ENCODE peak calls at places on chromosome 15, in seven cellular contexts. One of them, this sample, is unnamed.
A peak's percentile ranks its signal among the peaks of the same experiment; 100 is the strongest.

GRCh38 chr15:83709813-83710212 is 55.9 kb downstream of the ADAMTSL3 start:
- DNase-seq in PC-3: no peak
- DNase-seq in astrocyte of the spinal cord: no peak
- DNase-seq in heart left ventricle: no peak
- DNase-seq in uterus: no peak
- DNase-seq in foreskin fibroblast: no peak
- DNase-seq in GM12864: no peak
- DNase-seq in this sample: no peak

GRCh38 chr15:71761649-71762048 is 48.7 kb upstream of the NR2E3 start:
- DNase-seq in astrocyte of the spinal cord: peak; percentile 78
- DNase-seq in heart left ventricle: no peak
- DNase-seq in uterus: no peak
- DNase-seq in PC-3: peak; percentile 95
- DNase-seq in GM12864: no peak
- DNase-seq in foreskin fibroblast: peak; percentile 93
- DNase-seq in this sample: peak; percentile 79

GRCh38 chr15:69450968-69451695 is 1.5 kb upstream of the RPLP1 start:
- DNase-seq in GM12864: no peak
- DNase-seq in uterus: no peak
- DNase-seq in PC-3: peak; percentile 35
- DNase-seq in heart left ventricle: no peak
- DNase-seq in astrocyte of the spinal cord: no peak
- DNase-seq in foreskin fibroblast: no peak
- DNase-seq in this sample: no peak

GRCh38 chr15:43998607-43999006 is 171.8 kb downstream of the WDR76 start:
- DNase-seq in uterus: no peak
- DNase-seq in GM12864: no peak
- DNase-seq in astrocyte of the spinal cord: peak; percentile 56
- DNase-seq in foreskin fibroblast: peak; percentile 34
- DNase-seq in PC-3: no peak
- DNase-seq in heart left ventricle: no peak
- DNase-seq in this sample: peak; percentile 41

GRCh38 chr15:83697716-83698115 is 43.8 kb downstream of the ADAMTSL3 start:
- DNase-seq in PC-3: peak; percentile 66
- DNase-seq in foreskin fibroblast: no peak
- DNase-seq in astrocyte of the spinal cord: no peak
- DNase-seq in uterus: no peak
- DNase-seq in heart left ventricle: no peak
- DNase-seq in GM12864: no peak
- DNase-seq in this sample: no peak

GRCh38 chr15:99365232-99365631 is 114.0 kb downstream of the LRRC28 start:
- DNase-seq in foreskin fibroblast: no peak
- DNase-seq in GM12864: peak; percentile 59
- DNase-seq in heart left ventricle: no peak
- DNase-seq in uterus: no peak
- DNase-seq in astrocyte of the spinal cord: no peak
- DNase-seq in PC-3: no peak
- DNase-seq in this sample: no peak

GRCh38 chr15:101646652-101647051 is 5.5 kb downstream of the TM2D3 start:
- DNase-seq in astrocyte of the spinal cord: no peak
- DNase-seq in GM12864: no peak
- DNase-seq in foreskin fibroblast: no peak
- DNase-seq in heart left ventricle: no peak
- DNase-seq in uterus: no peak
- DNase-seq in PC-3: no peak
- DNase-seq in this sample: no peak

GRCh38 chr15:55638764-55639163 is 50.6 kb upstream of the PYGO1 start:
- DNase-seq in foreskin fibroblast: no peak
- DNase-seq in heart left ventricle: no peak
- DNase-seq in PC-3: no peak
- DNase-seq in GM12864: no peak
- DNase-seq in uterus: no peak
- DNase-seq in astrocyte of the spinal cord: no peak
- DNase-seq in this sample: no peak

GRCh38 chr15:81111018-81111417 is 23.1 kb upstream of the CFAP161 start:
- DNase-seq in astrocyte of the spinal cord: no peak
- DNase-seq in PC-3: no peak
- DNase-seq in foreskin fibroblast: no peak
- DNase-seq in GM12864: no peak
- DNase-seq in heart left ventricle: no peak
- DNase-seq in uterus: no peak
- DNase-seq in this sample: no peak

GRCh38 chr15:22887157-22887951 is 48.9 kb downstream of the NIPA2 start:
- DNase-seq in astrocyte of the spinal cord: peak; percentile 67
- DNase-seq in heart left ventricle: no peak
- DNase-seq in GM12864: no peak
- DNase-seq in PC-3: peak; percentile 93
- DNase-seq in uterus: no peak
- DNase-seq in foreskin fibroblast: peak; percentile 89
- DNase-seq in this sample: no peak

GRCh38 chr15:79453446-79453845 is 21.3 kb downstream of the MINAR1 start:
- DNase-seq in PC-3: no peak
- DNase-seq in heart left ventricle: no peak
- DNase-seq in GM12864: no peak
- DNase-seq in astrocyte of the spinal cord: no peak
- DNase-seq in uterus: no peak
- DNase-seq in foreskin fibroblast: no peak
- DNase-seq in this sample: no peak

GRCh38 chr15:28881170-28881569 is 4.6 kb upstream of the APBA2 start:
- DNase-seq in foreskin fibroblast: no peak
- DNase-seq in astrocyte of the spinal cord: peak; percentile 33
- DNase-seq in heart left ventricle: peak; percentile 10
- DNase-seq in PC-3: peak; percentile 26
- DNase-seq in GM12864: no peak
- DNase-seq in uterus: no peak
- DNase-seq in this sample: no peak
- TF ChIP-seq CTCF in foreskin fibroblast: no peak
- TF ChIP-seq CTCF in astrocyte of the spinal cord: peak; percentile 22
- TF ChIP-seq CTCF in heart left ventricle: no peak
- TF ChIP-seq CTCF in PC-3: peak; percentile 31
- TF ChIP-seq CTCF in GM12864: no peak
- TF ChIP-seq CTCF in uterus: no peak
- TF ChIP-seq CTCF in this sample: no peak

GRCh38 chr15:89500397-89501270 is 4.3 kb upstream of the RHCG start:
- DNase-seq in GM12864: no peak
- DNase-seq in astrocyte of the spinal cord: no peak
- DNase-seq in uterus: no peak
- DNase-seq in PC-3: peak; percentile 43
- DNase-seq in heart left ventricle: no peak
- DNase-seq in foreskin fibroblast: no peak
- DNase-seq in this sample: peak; percentile 23
- TF ChIP-seq CTCF in GM12864: peak; percentile 70
- TF ChIP-seq CTCF in astrocyte of the spinal cord: peak; percentile 32
- TF ChIP-seq CTCF in uterus: no peak
- TF ChIP-seq CTCF in PC-3: peak; percentile 68
- TF ChIP-seq CTCF in heart left ventricle: no peak
- TF ChIP-seq CTCF in foreskin fibroblast: peak; percentile 24
- TF ChIP-seq CTCF in this sample: peak; percentile 49

GRCh38 chr15:92653836-92654524 is 1.6 kb downstream of the FAM174B start:
- DNase-seq in PC-3: peak; percentile 69
- DNase-seq in foreskin fibroblast: no peak
- DNase-seq in GM12864: no peak
- DNase-seq in heart left ventricle: no peak
- DNase-seq in astrocyte of the spinal cord: peak; percentile 29
- DNase-seq in uterus: no peak
- DNase-seq in this sample: no peak
- TF ChIP-seq CTCF in PC-3: peak; percentile 28
- TF ChIP-seq CTCF in foreskin fibroblast: no peak
- TF ChIP-seq CTCF in GM12864: no peak
- TF ChIP-seq CTCF in heart left ventricle: no peak
- TF ChIP-seq CTCF in astrocyte of the spinal cord: no peak
- TF ChIP-seq CTCF in uterus: no peak
- TF ChIP-seq CTCF in this sample: no peak

DNA sequence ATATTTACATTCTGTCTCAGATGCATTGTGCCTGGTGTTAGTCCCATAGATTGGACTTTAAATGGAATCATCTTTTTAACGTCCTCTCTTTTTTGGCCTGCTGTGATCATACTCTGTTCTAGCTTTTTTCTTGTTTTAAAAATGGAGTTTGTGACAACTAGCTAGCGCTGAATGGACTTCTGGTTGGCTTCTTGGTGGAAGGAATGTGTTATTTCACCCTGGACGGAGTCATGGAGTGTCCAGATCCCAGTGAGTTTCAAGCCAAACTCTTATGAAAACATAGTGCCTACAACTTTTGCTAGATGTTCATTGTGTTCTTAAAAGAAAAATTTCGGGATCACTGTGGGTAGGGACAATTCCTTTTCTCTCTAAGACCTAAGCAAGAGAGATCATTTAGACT is 192.6 kb downstream of the TCF12 start:
- DNase-seq in uterus: no peak
- DNase-seq in PC-3: no peak
- DNase-seq in foreskin fibroblast: no peak
- DNase-seq in GM12864: no peak
- DNase-seq in astrocyte of the spinal cord: no peak
- DNase-seq in heart left ventricle: no peak
- DNase-seq in this sample: no peak
- TF ChIP-seq CTCF in uterus: no peak
- TF ChIP-seq CTCF in PC-3: no peak
- TF ChIP-seq CTCF in foreskin fibroblast: peak; percentile 3
- TF ChIP-seq CTCF in GM12864: no peak
- TF ChIP-seq CTCF in astrocyte of the spinal cord: peak; percentile 16
- TF ChIP-seq CTCF in heart left ventricle: no peak
- TF ChIP-seq CTCF in this sample: no peak

GRCh38 chr15:89395996-89396395 is 61.4 kb upstream of the POLG start:
- DNase-seq in foreskin fibroblast: no peak
- DNase-seq in uterus: no peak
- DNase-seq in heart left ventricle: no peak
- DNase-seq in GM12864: no peak
- DNase-seq in astrocyte of the spinal cord: no peak
- DNase-seq in PC-3: peak; percentile 13
- DNase-seq in this sample: no peak

GRCh38 chr15:89399070-89399389 is 64.4 kb upstream of the POLG start:
- DNase-seq in uterus: no peak
- DNase-seq in foreskin fibroblast: no peak
- DNase-seq in GM12864: no peak
- DNase-seq in PC-3: no peak
- DNase-seq in heart left ventricle: no peak
- DNase-seq in astrocyte of the spinal cord: no peak
- DNase-seq in this sample: no peak

GRCh38 chr15:89399390-89400120 is 64.9 kb upstream of the POLG start:
- DNase-seq in astrocyte of the spinal cord: no peak
- DNase-seq in heart left ventricle: no peak
- DNase-seq in GM12864: no peak
- DNase-seq in foreskin fibroblast: no peak
- DNase-seq in uterus: no peak
- DNase-seq in PC-3: peak; percentile 57
- DNase-seq in this sample: peak; percentile 62

GRCh38 chr15:89396723-89397652 is 62.4 kb upstream of the POLG start:
- DNase-seq in heart left ventricle: no peak
- DNase-seq in foreskin fibroblast: no peak
- DNase-seq in astrocyte of the spinal cord: no peak
- DNase-seq in GM12864: no peak
- DNase-seq in uterus: no peak
- DNase-seq in PC-3: no peak
- DNase-seq in this sample: no peak

DNA sequence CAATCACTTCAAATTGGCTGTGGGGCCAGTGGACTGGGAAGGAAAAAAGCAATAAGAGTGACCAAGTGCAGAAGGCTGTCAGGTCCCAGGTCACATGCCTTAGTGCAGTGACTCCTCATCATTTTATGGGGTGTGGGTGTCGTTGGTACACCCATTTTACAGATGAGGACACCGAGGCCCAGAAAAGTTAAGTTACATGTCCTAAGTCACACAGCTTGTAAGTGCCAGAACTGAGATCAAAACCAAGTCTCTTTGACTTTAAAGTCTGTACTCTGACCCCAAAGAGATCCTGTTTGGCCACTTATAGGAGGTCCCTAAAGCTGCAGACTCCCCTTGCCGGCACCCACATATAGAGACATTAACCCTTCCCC is 63.0 kb upstream of the POLG start:
- DNase-seq in PC-3: no peak
- DNase-seq in GM12864: no peak
- DNase-seq in heart left ventricle: no peak
- DNase-seq in foreskin fibroblast: no peak
- DNase-seq in astrocyte of the spinal cord: no peak
- DNase-seq in uterus: no peak
- DNase-seq in this sample: no peak
- TF ChIP-seq CTCF in PC-3: no peak
- TF ChIP-seq CTCF in GM12864: no peak
- TF ChIP-seq CTCF in heart left ventricle: no peak
- TF ChIP-seq CTCF in foreskin fibroblast: no peak
- TF ChIP-seq CTCF in astrocyte of the spinal cord: no peak
- TF ChIP-seq CTCF in uterus: no peak
- TF ChIP-seq CTCF in this sample: no peak

This sample was measured in Calu3.